ENCODE peak calls at places on chromosomes 12 and 14, in five cellular contexts. M, X, K, D and F are unnamed samples.

GRCh38 chr14:91061309-91061887 is 957 bp upstream of the RPS6KA5 start:
- DNase-seq in M (no peak), X (no peak), D (no peak), K (no peak), F (no peak)

GRCh38 chr14:43005807-43006206 is 1399.1 kb downstream of the LRFN5 start:
- DNase-seq in M (no peak), D (no peak), X (no peak), K (no peak), F (no peak)

GRCh38 chr14:67186789-67187188 is 2.5 kb upstream of the GARIN2 start:
- DNase-seq in X (peak), M (no peak), K (no peak), D (no peak), F (no peak)

GRCh38 chr12:124603143-124603542 is 35.7 kb upstream of the NCOR2 start:
- DNase-seq in D (no peak), K (no peak), M (no peak), X (no peak), F (no peak)

GRCh38 chr14:78633747-78634146 is 463.6 kb downstream of the NRXN3 start:
- DNase-seq in X (no peak), K (no peak), D (no peak), M (peak), F (no peak)

GRCh38 chr14:73850940-73851339 is 691 bp upstream of the PTGR2 start:
- DNase-seq in K (no peak), M (no peak), X (peak), D (no peak), F (no peak)

GRCh38 chr14:59301354-59301753 is 112.9 kb downstream of the DAAM1 start:
- DNase-seq in M (peak), X (no peak), K (no peak), D (no peak), F (peak)

GRCh38 chr12:66453837-66454236 is 151.5 kb downstream of the HELB start:
- DNase-seq in K (no peak), M (no peak), X (no peak), D (no peak), F (peak)

GRCh38 chr14:52977798-52978197 is 26.9 kb upstream of the FERMT2 start:
- DNase-seq in D (no peak), K (no peak), X (no peak), M (no peak), F (no peak)

GRCh38 chr12:22657538-22657937 is 32.6 kb downstream of the ETNK1 start:
- DNase-seq in X (no peak), M (no peak), K (no peak), D (no peak), F (no peak)

GRCh38 chr12:75585309-75585708 is 73.9 kb upstream of the KRR1 start:
- DNase-seq in K (no peak), X (no peak), D (no peak), M (no peak), F (no peak)